ENCODE peak calls at places on chromosomes 7 and 10, in ten cellular contexts. R, P, B, Y, M, Z, X, T, C and F are unnamed samples.

GRCh38 chr7:150435390-150436073 is 14.9 kb upstream of the GIMAP8 start:
- DNase-seq in R (no peak), B (peak; percentile 81), Z (no peak), M (no peak), C (no peak), T (no peak), P (no peak), Y (no peak), X (no peak), F (no peak)

GRCh38 chr10:121792198-121792597 is 135.6 kb downstream of the ATE1 start:
- DNase-seq in X (no peak), P (no peak), C (no peak), B (no peak), Z (no peak), Y (no peak), M (no peak), T (no peak), R (no peak), F (no peak)

GRCh38 chr10:118241229-118242137 is 100.6 kb downstream of the FAM204A start:
- DNase-seq in Y (peak; percentile 64), P (peak; percentile 89), X (peak; percentile 73), M (peak; percentile 78), R (peak; percentile 86), C (peak; percentile 73), Z (peak; percentile 84), T (peak; percentile 66), B (no peak), F (peak; percentile 35)

GRCh38 chr10:13422800-13423199 is 74.7 kb upstream of the SEPHS1 start:
- DNase-seq in Y (no peak), R (no peak), C (no peak), Z (no peak), X (no peak), P (no peak), B (no peak), M (no peak), T (no peak), F (no peak)

GRCh38 chr10:84352251-84352842 is 24.0 kb downstream of the CCSER2 start:
- DNase-seq in T (peak; percentile 70), P (peak; percentile 35), M (peak; percentile 67), X (peak; percentile 59), B (no peak), Y (peak; percentile 39), Z (peak; percentile 60), R (no peak), C (no peak), F (no peak)

GRCh38 chr7:150371996-150372270 is 3.3 kb downstream of the REPIN1 start:
- DNase-seq in Z (no peak), M (no peak), B (no peak), T (no peak), Y (no peak), C (no peak), X (no peak), R (no peak), P (no peak), F (no peak)

GRCh38 chr7:124246262-124246863 is 213.5 kb upstream of the TMEM229A start:
- DNase-seq in Y (no peak), P (no peak), M (no peak), Z (no peak), C (no peak), X (no peak), T (no peak), R (no peak), B (no peak), F (peak; percentile 2)

GRCh38 chr10:70835895-70836294 is 20.1 kb downstream of the SGPL1 start:
- DNase-seq in Y (no peak), P (no peak), B (no peak), C (no peak), T (no peak), Z (peak; percentile 77), M (no peak), R (no peak), X (no peak), F (peak; percentile 55)

GRCh38 chr7:11373546-11374142 is 400.0 kb downstream of the PHF14 start:
- DNase-seq in T (no peak), M (peak; percentile 35), C (no peak), Y (no peak), P (no peak), R (no peak), X (no peak), B (no peak), Z (no peak), F (no peak)

GRCh38 chr10:125785831-125786230 is 10.2 kb upstream of the MMP21 start:
- DNase-seq in M (no peak), R (no peak), P (peak; percentile 4), Z (no peak), T (no peak), Y (no peak), C (no peak), X (no peak), B (no peak), F (no peak)

GRCh38 chr7:106071356-106071998 is 40.6 kb downstream of the SYPL1 start:
- DNase-seq in C (no peak), X (no peak), T (peak; percentile 42), M (no peak), R (no peak), B (peak; percentile 89), Y (no peak), Z (no peak), P (no peak), F (no peak)

GRCh38 chr10:14362098-14362497 is 31.4 kb upstream of the FRMD4A start:
- DNase-seq in M (no peak), B (no peak), T (no peak), C (no peak), P (no peak), X (no peak), Y (no peak), Z (peak; percentile 31), R (no peak), F (no peak)

GRCh38 chr10:49679480-49679893 is at the start of gene C10orf53:
- DNase-seq in Y (peak; percentile 31), T (no peak), M (no peak), P (no peak), R (no peak), Z (peak; percentile 32), B (peak; percentile 18), C (peak; percentile 25), X (peak; percentile 45), F (no peak)

GRCh38 chr10:132886211-132887099 is 55.9 kb downstream of the CFAP46 start:
- DNase-seq in T (no peak), Z (no peak), M (peak; percentile 67), X (no peak), P (peak; percentile 6), B (no peak), R (peak; percentile 56), C (no peak), Y (peak; percentile 12), F (no peak)

GRCh38 chr10:44854693-44855350 is 56.3 kb upstream of the TMEM72 start:
- DNase-seq in P (no peak), T (no peak), Y (no peak), C (no peak), X (no peak), R (no peak), Z (no peak), M (no peak), B (no peak), F (no peak)

GRCh38 chr10:102233997-102234396 is 7.3 kb downstream of the PITX3 start:
- DNase-seq in C (no peak), T (no peak), X (no peak), M (no peak), Z (no peak), B (no peak), R (no peak), Y (no peak), P (no peak), F (no peak)

GRCh38 chr10:102229810-102230263 is 3.7 kb downstream of the ELOVL3 start:
- DNase-seq in Y (peak; percentile 79), T (peak; percentile 87), X (peak; percentile 88), P (peak; percentile 81), M (peak; percentile 85), C (peak; percentile 84), R (peak; percentile 85), Z (peak; percentile 56), B (peak; percentile 80), F (no peak)

GRCh38 chr10:102230264-102230860 is 4.3 kb downstream of the ELOVL3 start:
- DNase-seq in Y (peak; percentile 56), R (no peak), B (peak; percentile 33), C (peak; percentile 31), X (peak; percentile 66), P (peak; percentile 34), T (peak; percentile 15), M (peak; percentile 66), Z (no peak), F (no peak)

GRCh38 chr10:102230861-102231356 is 4.8 kb downstream of the ELOVL3 start:
- DNase-seq in R (no peak), X (peak; percentile 57), M (peak; percentile 60), B (peak; percentile 54), Y (peak; percentile 37), Z (no peak), P (no peak), C (peak; percentile 22), T (peak; percentile 49), F (no peak)

GRCh38 chr10:102231357-102232318 is 5.5 kb downstream of the ELOVL3 start:
- DNase-seq in B (peak; percentile 55), C (peak; percentile 56), X (peak; percentile 71), M (peak; percentile 68), Z (no peak), Y (peak; percentile 48), T (peak; percentile 59), P (no peak), R (no peak), F (no peak)
- H3K4me3 ChIP-seq in B (peak overlapping the region; percentile 46), C (peak overlapping the region; percentile 66), X (peak overlapping the region; percentile 20), M (peak overlapping the region; percentile 47), Z (peak overlapping the region; percentile 31), Y (peak overlapping the region; percentile 62), T (peak overlapping the region; percentile 51), P (no peak overlapping the region), R (peak overlapping the region; percentile 53), F (peak overlapping the region; percentile 47)

GRCh38 chr7:101166603-101166908 is 1.2 kb upstream of the VGF start:
- DNase-seq in P (no peak), M (no peak), Z (no peak), Y (no peak), B (no peak), C (no peak), X (no peak), R (no peak), T (no peak), F (no peak)
- H3K4me3 ChIP-seq in P (no peak overlapping the region), M (peak overlapping the region; percentile 41), Z (no peak overlapping the region), Y (no peak overlapping the region), B (no peak overlapping the region), C (no peak overlapping the region), X (no peak overlapping the region), R (no peak overlapping the region), T (no peak overlapping the region), F (peak overlapping the region; percentile 0)

GRCh38 chr10:128011059-128011979 is 104.4 kb downstream of the PTPRE start:
- DNase-seq in M (peak; percentile 68), R (peak; percentile 88), C (peak; percentile 78), T (peak; percentile 88), B (peak; percentile 73), Y (peak; percentile 86), X (peak; percentile 81), P (peak; percentile 79), Z (peak; percentile 42), F (no peak)
- H3K4me3 ChIP-seq in M (no peak overlapping the region), R (no peak overlapping the region), C (peak overlapping the region; percentile 20), T (no peak overlapping the region), B (no peak overlapping the region), Y (peak overlapping the region; percentile 2), X (no peak overlapping the region), P (no peak overlapping the region), Z (no peak overlapping the region), F (no peak overlapping the region)

DNA sequence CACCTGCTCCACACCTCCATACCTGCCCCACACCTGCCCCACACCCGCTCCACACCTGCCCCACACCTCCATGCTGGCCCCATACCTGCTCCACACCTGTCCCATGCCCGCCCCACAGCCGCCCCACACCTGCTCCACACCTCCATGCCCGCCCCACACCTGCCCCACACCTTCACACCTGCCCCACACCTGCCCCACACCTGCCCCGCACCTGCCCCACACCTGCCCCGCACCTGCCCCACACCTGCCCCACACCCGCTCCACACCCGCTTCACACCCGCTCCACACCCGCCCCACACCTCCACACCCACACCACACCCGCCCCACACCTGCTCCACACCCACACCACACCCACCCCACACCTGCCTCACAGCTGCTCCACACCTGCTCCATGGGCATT is 53.0 kb downstream of the PARP12 start:
- DNase-seq in B (no peak), Y (no peak), T (no peak), R (peak; percentile 49), X (peak; percentile 70), M (no peak), Z (no peak), C (no peak), P (no peak), F (no peak)
- H3K4me3 ChIP-seq in B (no peak overlapping the region), Y (no peak overlapping the region), T (no peak overlapping the region), R (no peak overlapping the region), X (no peak overlapping the region), M (no peak overlapping the region), Z (no peak overlapping the region), C (no peak overlapping the region), P (no peak overlapping the region), F (no peak overlapping the region)